ENCODE peak calls at places on chromosome 6, in seven cellular contexts. One of them, this sample, is unnamed.

GRCh38 chr6:18585032-18585573 is 198.0 kb downstream of the RNF144B start:
- DNase-seq in H1: no peak
- DNase-seq in IMR-90: peak; percentile 65
- DNase-seq in mesendoderm: peak; percentile 43
- DNase-seq in neuronal stem cell: no peak
- DNase-seq in mesenchymal stem cell: peak; percentile 91
- DNase-seq in trophoblast cell: no peak
- DNase-seq in this sample: no peak

GRCh38 chr6:15148356-15149058 is 97.4 kb upstream of the JARID2 start:
- DNase-seq in trophoblast cell: no peak
- DNase-seq in neuronal stem cell: no peak
- DNase-seq in IMR-90: peak; percentile 90
- DNase-seq in mesendoderm: peak; percentile 48
- DNase-seq in H1: no peak
- DNase-seq in mesenchymal stem cell: peak; percentile 43
- DNase-seq in this sample: peak; percentile 34

GRCh38 chr6:53979468-53980067 is 131.7 kb upstream of the MLIP start:
- DNase-seq in neuronal stem cell: peak; percentile 41
- DNase-seq in mesendoderm: peak; percentile 45
- DNase-seq in H1: no peak
- DNase-seq in IMR-90: peak; percentile 61
- DNase-seq in trophoblast cell: no peak
- DNase-seq in mesenchymal stem cell: peak; percentile 48
- DNase-seq in this sample: no peak

GRCh38 chr6:49556429-49556837 is 6.0 kb downstream of the C6orf141 start:
- DNase-seq in trophoblast cell: peak; percentile 42
- DNase-seq in H1: no peak
- DNase-seq in mesenchymal stem cell: peak; percentile 81
- DNase-seq in neuronal stem cell: no peak
- DNase-seq in mesendoderm: peak; percentile 91
- DNase-seq in IMR-90: peak; percentile 9
- DNase-seq in this sample: no peak

GRCh38 chr6:144395014-144395413 is 109.9 kb downstream of the UTRN start:
- DNase-seq in mesendoderm: no peak
- DNase-seq in trophoblast cell: no peak
- DNase-seq in H1: no peak
- DNase-seq in IMR-90: peak; percentile 29
- DNase-seq in mesenchymal stem cell: peak; percentile 6
- DNase-seq in neuronal stem cell: no peak
- DNase-seq in this sample: no peak

GRCh38 chr6:146106532-146106931 is 77.7 kb downstream of the GRM1 start:
- DNase-seq in mesenchymal stem cell: no peak
- DNase-seq in trophoblast cell: no peak
- DNase-seq in neuronal stem cell: no peak
- DNase-seq in H1: no peak
- DNase-seq in mesendoderm: no peak
- DNase-seq in IMR-90: no peak
- DNase-seq in this sample: no peak

GRCh38 chr6:15132854-15133670 is 112.8 kb upstream of the JARID2 start:
- DNase-seq in neuronal stem cell: no peak
- DNase-seq in H1: no peak
- DNase-seq in trophoblast cell: peak; percentile 87
- DNase-seq in IMR-90: peak; percentile 90
- DNase-seq in mesendoderm: peak; percentile 26
- DNase-seq in mesenchymal stem cell: peak; percentile 94
- DNase-seq in this sample: no peak

GRCh38 chr6:108730556-108731228 is 117.5 kb upstream of the ARMC2 start:
- DNase-seq in neuronal stem cell: no peak
- DNase-seq in trophoblast cell: no peak
- DNase-seq in H1: no peak
- DNase-seq in IMR-90: no peak
- DNase-seq in mesenchymal stem cell: no peak
- DNase-seq in mesendoderm: no peak
- DNase-seq in this sample: no peak

GRCh38 chr6:78243519-78243918 is 590.7 kb downstream of the MEI4 start:
- DNase-seq in IMR-90: peak; percentile 8
- DNase-seq in H1: no peak
- DNase-seq in neuronal stem cell: no peak
- DNase-seq in mesendoderm: no peak
- DNase-seq in trophoblast cell: no peak
- DNase-seq in mesenchymal stem cell: peak; percentile 55
- DNase-seq in this sample: no peak

GRCh38 chr6:7004581-7005297 is 103.0 kb upstream of the RREB1 start:
- DNase-seq in neuronal stem cell: no peak
- DNase-seq in mesendoderm: no peak
- DNase-seq in mesenchymal stem cell: no peak
- DNase-seq in trophoblast cell: no peak
- DNase-seq in IMR-90: no peak
- DNase-seq in H1: no peak
- DNase-seq in this sample: no peak
- H3K23ac ChIP-seq in neuronal stem cell: no peak overlapping the region
- H3K23ac ChIP-seq in mesendoderm: no peak overlapping the region
- H3K23ac ChIP-seq in mesenchymal stem cell: no peak overlapping the region
- H3K23ac ChIP-seq in trophoblast cell: no peak overlapping the region
- H3K23ac ChIP-seq in IMR-90: no peak overlapping the region
- H3K23ac ChIP-seq in H1: no peak overlapping the region
- H3K23ac ChIP-seq in this sample: no peak overlapping the region

DNA sequence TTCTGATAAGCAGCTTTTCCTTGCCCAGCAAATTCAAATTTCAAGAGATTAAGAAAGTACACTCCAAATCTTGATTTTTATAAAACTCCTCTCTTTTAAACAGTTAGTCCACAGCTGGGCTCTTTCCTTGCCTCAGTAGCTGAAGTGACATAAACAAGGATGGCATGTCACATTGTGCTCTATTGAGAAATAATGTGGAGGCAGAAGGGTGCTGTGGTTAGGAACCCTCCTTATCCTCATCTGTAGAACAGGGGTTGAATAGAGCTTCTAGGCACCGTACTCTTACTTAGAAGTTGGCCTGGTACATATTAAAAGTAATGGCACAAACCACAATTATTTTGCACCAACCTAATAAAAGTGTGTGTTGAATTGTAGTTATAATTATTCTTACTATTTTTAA is 70.3 kb downstream of the RSPO3 start:
- DNase-seq in H1: no peak
- DNase-seq in IMR-90: no peak
- DNase-seq in trophoblast cell: no peak
- DNase-seq in neuronal stem cell: no peak
- DNase-seq in mesendoderm: no peak
- DNase-seq in mesenchymal stem cell: no peak
- DNase-seq in this sample: no peak
- H3K23ac ChIP-seq in H1: no peak overlapping the region
- H3K23ac ChIP-seq in IMR-90: no peak overlapping the region
- H3K23ac ChIP-seq in trophoblast cell: no peak overlapping the region
- H3K23ac ChIP-seq in neuronal stem cell: no peak overlapping the region
- H3K23ac ChIP-seq in mesendoderm: no peak overlapping the region
- H3K23ac ChIP-seq in mesenchymal stem cell: no peak overlapping the region
- H3K23ac ChIP-seq in this sample: no peak overlapping the region

GRCh38 chr6:69580696-69581095 is 216.1 kb downstream of the LMBRD1 start:
- DNase-seq in H1: no peak
- DNase-seq in mesenchymal stem cell: no peak
- DNase-seq in trophoblast cell: no peak
- DNase-seq in mesendoderm: no peak
- DNase-seq in neuronal stem cell: no peak
- DNase-seq in IMR-90: no peak
- DNase-seq in this sample: no peak

GRCh38 chr6:69581576-69581975 is 215.2 kb downstream of the LMBRD1 start:
- DNase-seq in trophoblast cell: no peak
- DNase-seq in H1: no peak
- DNase-seq in neuronal stem cell: no peak
- DNase-seq in IMR-90: no peak
- DNase-seq in mesendoderm: no peak
- DNase-seq in mesenchymal stem cell: no peak
- DNase-seq in this sample: no peak

GRCh38 chr6:69578366-69578890 is 218.4 kb downstream of the LMBRD1 start:
- DNase-seq in mesendoderm: no peak
- DNase-seq in neuronal stem cell: no peak
- DNase-seq in H1: no peak
- DNase-seq in trophoblast cell: no peak
- DNase-seq in mesenchymal stem cell: peak; percentile 28
- DNase-seq in IMR-90: no peak
- DNase-seq in this sample: no peak
- H3K23ac ChIP-seq in mesendoderm: no peak overlapping the region
- H3K23ac ChIP-seq in neuronal stem cell: no peak overlapping the region
- H3K23ac ChIP-seq in H1: no peak overlapping the region
- H3K23ac ChIP-seq in trophoblast cell: no peak overlapping the region
- H3K23ac ChIP-seq in mesenchymal stem cell: no peak overlapping the region
- H3K23ac ChIP-seq in IMR-90: no peak overlapping the region
- H3K23ac ChIP-seq in this sample: no peak overlapping the region

GRCh38 chr6:148396411-148396810 is 53.8 kb downstream of the SASH1 start:
- DNase-seq in mesendoderm: no peak
- DNase-seq in mesenchymal stem cell: no peak
- DNase-seq in neuronal stem cell: no peak
- DNase-seq in H1: no peak
- DNase-seq in trophoblast cell: no peak
- DNase-seq in IMR-90: no peak
- DNase-seq in this sample: no peak
- H3K23ac ChIP-seq in mesendoderm: no peak overlapping the region
- H3K23ac ChIP-seq in mesenchymal stem cell: no peak overlapping the region
- H3K23ac ChIP-seq in neuronal stem cell: no peak overlapping the region
- H3K23ac ChIP-seq in H1: no peak overlapping the region
- H3K23ac ChIP-seq in trophoblast cell: no peak overlapping the region
- H3K23ac ChIP-seq in IMR-90: no peak overlapping the region
- H3K23ac ChIP-seq in this sample: no peak overlapping the region

DNA sequence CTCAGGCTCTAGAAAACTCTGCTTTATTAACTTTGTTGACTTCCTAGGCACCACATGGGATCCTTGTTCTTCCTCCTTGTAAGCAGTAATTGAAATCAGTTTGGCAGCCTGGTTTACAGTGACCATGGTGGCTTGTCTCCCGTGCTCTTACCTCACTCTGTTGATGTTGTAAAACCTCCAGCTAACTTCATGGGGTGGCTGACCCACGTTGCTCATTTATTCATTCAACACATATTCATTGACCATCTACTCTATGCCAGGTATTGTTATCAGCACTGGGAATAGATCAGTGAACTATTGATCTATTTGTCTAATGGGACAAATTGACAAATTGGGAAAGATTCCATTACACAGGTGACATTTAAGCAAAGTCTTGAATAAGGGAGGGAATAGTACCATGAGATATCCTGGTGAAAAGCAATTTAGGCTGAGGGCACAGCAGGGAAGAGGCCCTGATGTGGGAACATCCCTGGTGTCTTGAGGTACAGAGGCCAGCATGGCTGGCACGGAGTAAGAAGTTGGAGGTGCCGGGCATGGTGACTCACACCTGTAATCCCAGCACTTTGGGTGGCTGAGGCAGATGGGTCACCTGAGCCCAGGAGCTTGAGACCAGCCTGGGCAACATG is 19.1 kb downstream of the ESR1 start:
- DNase-seq in trophoblast cell: no peak
- DNase-seq in mesenchymal stem cell: no peak
- DNase-seq in IMR-90: no peak
- DNase-seq in neuronal stem cell: no peak
- DNase-seq in H1: no peak
- DNase-seq in mesendoderm: no peak
- DNase-seq in this sample: no peak
- H3K23ac ChIP-seq in trophoblast cell: no peak overlapping the region
- H3K23ac ChIP-seq in mesenchymal stem cell: no peak overlapping the region
- H3K23ac ChIP-seq in IMR-90: no peak overlapping the region
- H3K23ac ChIP-seq in neuronal stem cell: no peak overlapping the region
- H3K23ac ChIP-seq in H1: no peak overlapping the region
- H3K23ac ChIP-seq in mesendoderm: no peak overlapping the region
- H3K23ac ChIP-seq in this sample: no peak overlapping the region

GRCh38 chr6:125300992-125301434 is 754 bp downstream of the HDDC2 start:
- DNase-seq in IMR-90: peak; percentile 51
- DNase-seq in mesendoderm: peak; percentile 21
- DNase-seq in H1: no peak
- DNase-seq in mesenchymal stem cell: peak; percentile 58
- DNase-seq in trophoblast cell: no peak
- DNase-seq in neuronal stem cell: no peak
- DNase-seq in this sample: no peak
- H3K23ac ChIP-seq in IMR-90: peak overlapping the region; percentile 90
- H3K23ac ChIP-seq in mesendoderm: peak overlapping the region; percentile 48
- H3K23ac ChIP-seq in H1: no peak overlapping the region
- H3K23ac ChIP-seq in mesenchymal stem cell: no peak overlapping the region
- H3K23ac ChIP-seq in trophoblast cell: no peak overlapping the region
- H3K23ac ChIP-seq in neuronal stem cell: peak overlapping the region; percentile 82
- H3K23ac ChIP-seq in this sample: no peak overlapping the region